ENCODE peak calls at places on chromosomes 5 and 9, in six cellular contexts. G, A, W, Z, E and M are unnamed samples.
A peak's percentile ranks its signal among the peaks of the same experiment; 100 is the strongest.

GRCh38 chr9:86809968-86810367 is 137.3 kb downstream of the GAS1 start:
- DNase-seq in G (no peak), A (no peak), W (no peak), Z (no peak), E (no peak), M (no peak)

GRCh38 chr9:106284300-106284699 is 578.7 kb upstream of the ZNF462 start:
- DNase-seq in G (peak; percentile 34), A (peak; percentile 46), W (no peak), Z (no peak), E (peak; percentile 36), M (peak; percentile 19)

GRCh38 chr5:61617995-61618525 is 286.0 kb downstream of the ZSWIM6 start:
- DNase-seq in G (no peak), A (no peak), W (no peak), Z (no peak), E (no peak), M (no peak)

GRCh38 chr9:89309166-89309565 is 1.8 kb upstream of the CKS2 start:
- DNase-seq in G (no peak), A (no peak), W (no peak), Z (no peak), E (no peak), M (no peak)

GRCh38 chr5:2757563-2758311 is 6.3 kb upstream of the IRX2 start:
- DNase-seq in G (no peak), A (no peak), W (peak; percentile 94), Z (peak; percentile 35), E (no peak), M (no peak)

GRCh38 chr9:137311171-137311970 is 9.3 kb upstream of the NRARP start:
- DNase-seq in G (no peak), A (peak; percentile 41), W (peak; percentile 42), Z (no peak), E (no peak), M (no peak)

GRCh38 chr5:141958773-141959172 is 771 bp upstream of the PCDH12 start:
- DNase-seq in G (no peak), A (no peak), W (peak; percentile 57), Z (peak; percentile 59), E (no peak), M (no peak)

GRCh38 chr9:90546200-90546599 is 96.4 kb downstream of the DIRAS2 start:
- DNase-seq in G (no peak), A (peak; percentile 62), W (peak; percentile 65), Z (peak; percentile 29), E (no peak), M (peak; percentile 40)

GRCh38 chr9:69554945-69555344 is 117.2 kb downstream of the APBA1 start:
- DNase-seq in G (no peak), A (no peak), W (peak; percentile 78), Z (peak; percentile 95), E (no peak), M (no peak)

GRCh38 chr5:131459216-131459615 is 175.8 kb downstream of the RAPGEF6 start:
- DNase-seq in G (no peak), A (no peak), W (no peak), Z (no peak), E (no peak), M (no peak)

GRCh38 chr5:39624268-39624886 is 199.6 kb upstream of the DAB2 start:
- DNase-seq in G (no peak), A (no peak), W (peak; percentile 71), Z (peak; percentile 32), E (no peak), M (no peak)

GRCh38 chr9:97615439-97616072 is 17.6 kb downstream of the TSTD2 start:
- DNase-seq in G (peak; percentile 67), A (peak; percentile 61), W (peak; percentile 63), Z (peak; percentile 81), E (peak; percentile 64), M (peak; percentile 59)

GRCh38 chr9:114405294-114406034 is 17.7 kb upstream of the AKNA start:
- DNase-seq in G (peak; percentile 78), A (peak; percentile 91), W (peak; percentile 76), Z (peak; percentile 84), E (peak; percentile 82), M (peak; percentile 76)
- TF ChIP-seq CTCF in G (peak; percentile 58), A (peak; percentile 86), W (peak; percentile 78), Z (peak; percentile 87), E (peak; percentile 66), M (peak; percentile 89)

GRCh38 chr5:175694371-175695160 is 36.7 kb downstream of the HRH2 start:
- DNase-seq in G (no peak), A (no peak), W (no peak), Z (no peak), E (no peak), M (no peak)

GRCh38 chr5:175695161-175696126 is 37.6 kb downstream of the HRH2 start:
- DNase-seq in G (no peak), A (peak; percentile 47), W (no peak), Z (no peak), E (no peak), M (no peak)

GRCh38 chr5:175696855-175697198 is 39.0 kb downstream of the HRH2 start:
- DNase-seq in G (no peak), A (no peak), W (no peak), Z (no peak), E (no peak), M (no peak)

GRCh38 chr5:175697846-175698245 is 40.0 kb downstream of the HRH2 start:
- DNase-seq in G (no peak), A (no peak), W (no peak), Z (no peak), E (no peak), M (no peak)

GRCh38 chr5:175696139-175696854 is 38.4 kb downstream of the HRH2 start:
- DNase-seq in G (peak; percentile 70), A (peak; percentile 55), W (no peak), Z (peak; percentile 37), E (peak; percentile 84), M (peak; percentile 49)
- TF ChIP-seq CTCF in G (peak; percentile 50), A (peak; percentile 29), W (no peak), Z (no peak), E (peak; percentile 68), M (peak; percentile 65)

GRCh38 chr5:55994998-55995914 is 493 bp upstream of the IL6ST start:
- DNase-seq in G (peak; percentile 98), A (peak; percentile 99), W (peak; percentile 97), Z (peak; percentile 100), E (peak; percentile 97), M (peak; percentile 94)
- TF ChIP-seq CTCF in G (peak; percentile 38), A (peak; percentile 16), W (no peak), Z (no peak), E (no peak), M (no peak)

GRCh38 chr5:180605554-180606214 is 14.4 kb upstream of the SCGB3A1 start:
- DNase-seq in G (peak; percentile 59), A (peak; percentile 74), W (peak; percentile 63), Z (peak; percentile 70), E (peak; percentile 78), M (peak; percentile 57)
- TF ChIP-seq CTCF in G (peak; percentile 83), A (peak; percentile 76), W (peak; percentile 83), Z (peak; percentile 87), E (peak; percentile 85), M (peak; percentile 72)

GRCh38 chr9:110427497-110428104 is 89.9 kb upstream of the TXNDC8 start:
- DNase-seq in G (peak; percentile 72), A (peak; percentile 45), W (peak; percentile 50), Z (peak; percentile 46), E (peak; percentile 77), M (peak; percentile 45)
- TF ChIP-seq CTCF in G (peak; percentile 32), A (peak; percentile 55), W (peak; percentile 71), Z (peak; percentile 58), E (peak; percentile 29), M (peak; percentile 68)